ENCODE peak calls at places on chromosome 4, in seven cellular contexts. M is OCI-LY7; C is neuronal stem cell; I is uterus; L is CD8-positive, alpha-beta memory T cell; A is ovary; X is mesendoderm. W is an unnamed sample.

GRCh38 chr4:150986085-150986484 is 29.0 kb downstream of the LRBA start:
- DNase-seq in M (no peak), C (no peak), I (no peak), L (no peak), A (no peak), X (no peak), W (no peak)

GRCh38 chr4:31366041-31366440 is 645.9 kb downstream of the PCDH7 start:
- DNase-seq in M (no peak), C (no peak), I (no peak), L (no peak), A (no peak), X (peak; percentile 8), W (no peak)

GRCh38 chr4:118284169-118284568 is 68.6 kb downstream of the PRSS12 start:
- DNase-seq in M (peak; percentile 62), C (no peak), I (no peak), L (no peak), A (no peak), X (no peak), W (no peak)

GRCh38 chr4:5638976-5639375 is 69.4 kb downstream of the EVC2 start:
- DNase-seq in M (no peak), C (no peak), I (no peak), L (no peak), A (no peak), X (no peak), W (no peak)

GRCh38 chr4:6716018-6716911 is at the start of gene BLOC1S4:
- DNase-seq in M (peak; percentile 97), C (peak; percentile 93), I (peak; percentile 87), L (peak; percentile 92), A (peak; percentile 93), X (peak; percentile 93), W (peak; percentile 90)

GRCh38 chr4:187363453-187363852 is 632.1 kb upstream of the ZFP42 start:
- DNase-seq in M (no peak), C (no peak), I (no peak), L (no peak), A (no peak), X (no peak), W (no peak)

GRCh38 chr4:85854543-85854942 is 379.6 kb downstream of the ARHGAP24 start:
- DNase-seq in M (no peak), C (no peak), I (no peak), L (no peak), A (no peak), X (no peak), W (no peak)

GRCh38 chr4:125317526-125317880 is 2.7 kb downstream of the FAT4 start:
- DNase-seq in M (no peak), C (peak; percentile 37), I (peak; percentile 43), L (no peak), A (peak; percentile 66), X (peak; percentile 71), W (no peak)

GRCh38 chr4:47184071-47184470 is 152.7 kb downstream of the GABRB1 start:
- DNase-seq in M (no peak), C (no peak), I (no peak), L (no peak), A (no peak), X (no peak), W (no peak)

GRCh38 chr4:41394362-41394960 is 137.7 kb downstream of the UCHL1 start:
- DNase-seq in M (no peak), C (no peak), I (no peak), L (no peak), A (no peak), X (no peak), W (no peak)

GRCh38 chr4:13944095-13944501 is 316.6 kb upstream of the BOD1L1 start:
- DNase-seq in M (no peak), C (no peak), I (no peak), L (no peak), A (no peak), X (no peak), W (no peak)

GRCh38 chr4:52780206-52780605 is 29.0 kb upstream of the ERVMER34-1 start:
- DNase-seq in M (no peak), C (no peak), I (no peak), L (no peak), A (no peak), X (no peak), W (no peak)

GRCh38 chr4:10120943-10121567 is 4.5 kb upstream of the WDR1 start:
- DNase-seq in M (no peak), C (no peak), I (no peak), L (no peak), A (no peak), X (no peak), W (no peak)

GRCh38 chr4:52588097-52588496 is 71.0 kb downstream of the USP46 start:
- DNase-seq in M (peak; percentile 17), C (no peak), I (peak; percentile 27), L (no peak), A (peak; percentile 50), X (peak; percentile 76), W (peak; percentile 27)

GRCh38 chr4:88814043-88814617 is 116.5 kb upstream of the NAP1L5 start:
- DNase-seq in M (no peak), C (no peak), I (no peak), L (no peak), A (no peak), X (peak; percentile 15), W (no peak)

GRCh38 chr4:88822034-88822433 is 124.4 kb upstream of the NAP1L5 start:
- DNase-seq in M (no peak), C (no peak), I (no peak), L (no peak), A (no peak), X (no peak), W (no peak)

GRCh38 chr4:88820723-88821368 is 123.2 kb upstream of the NAP1L5 start:
- DNase-seq in M (no peak), C (no peak), I (no peak), L (no peak), A (no peak), X (no peak), W (no peak)

GRCh38 chr4:88818650-88819470 is 121.2 kb upstream of the NAP1L5 start:
- DNase-seq in M (peak; percentile 16), C (peak; percentile 24), I (peak; percentile 41), L (peak; percentile 28), A (peak; percentile 44), X (peak; percentile 70), W (peak; percentile 33)

DNA sequence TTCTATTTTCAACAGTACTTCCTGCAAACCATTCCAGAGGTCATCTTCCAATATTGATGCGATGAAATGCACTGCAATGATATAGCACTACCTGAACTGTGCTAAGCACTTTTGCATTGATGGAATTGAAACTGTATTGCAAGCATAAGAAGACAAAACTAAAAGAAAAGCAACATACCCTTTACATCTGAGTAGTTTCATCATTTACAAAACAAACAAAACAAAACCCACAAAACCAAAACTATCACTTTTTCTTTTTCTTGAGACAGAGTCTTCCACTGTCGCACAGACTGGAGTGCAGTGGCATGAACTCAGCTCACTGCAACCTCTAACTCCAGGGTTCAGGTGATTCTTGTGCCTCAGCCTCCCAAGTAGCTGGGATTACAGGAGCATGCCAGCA is 120.1 kb upstream of the NAP1L5 start:
- DNase-seq in M (no peak), C (no peak), I (no peak), L (no peak), A (no peak), X (no peak), W (no peak)
- H3K4me1 ChIP-seq in M (no peaks in the 10 kb centered on the region), C (peaks cover 19% of the 10 kb centered on the region), I (peaks cover 4% of the 10 kb centered on the region), L (peaks cover 4% of the 10 kb centered on the region), A (peaks cover 7% of the 10 kb centered on the region), X (no peaks in the 10 kb centered on the region), W (no peaks in the 10 kb centered on the region)

GRCh38 chr4:54290980-54291379 is 61.9 kb downstream of the PDGFRA start:
- DNase-seq in M (no peak), C (no peak), I (no peak), L (no peak), A (no peak), X (no peak), W (no peak)

DNA sequence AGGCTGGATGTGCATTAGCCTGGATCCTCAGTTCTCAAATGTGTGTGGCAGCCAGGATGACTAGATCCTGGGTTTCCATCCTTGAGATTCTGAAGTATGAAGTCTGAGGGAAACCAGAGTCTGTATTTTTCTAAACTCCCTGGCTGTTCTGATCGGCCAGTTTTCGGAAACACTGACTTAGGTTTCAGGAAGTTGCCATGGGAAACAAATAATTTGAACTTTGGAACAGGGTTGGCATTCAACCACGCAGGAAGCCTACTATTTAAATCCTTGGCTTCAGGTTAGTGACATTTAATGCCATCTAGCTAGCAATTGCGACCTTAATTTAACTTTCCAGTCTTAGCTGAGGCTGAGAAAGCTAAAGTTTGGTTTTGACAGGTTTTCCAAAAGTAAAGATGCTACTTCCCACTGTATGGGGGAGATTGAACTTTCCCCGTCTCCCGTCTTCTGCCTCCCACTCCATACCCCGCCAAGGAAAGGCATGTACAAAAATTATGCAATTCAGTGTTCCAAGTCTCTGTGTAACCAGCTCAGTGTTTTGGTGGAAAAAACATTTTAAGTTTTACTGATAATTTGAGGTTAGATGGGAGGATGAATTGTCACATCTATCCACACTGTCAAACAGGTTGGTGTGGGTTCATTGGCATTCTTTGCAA is 67.6 kb downstream of the PDGFRA start:
- DNase-seq in M (no peak), C (no peak), I (no peak), L (no peak), A (no peak), X (no peak), W (no peak)
- H3K27ac ChIP-seq in M (no peak overlapping the region), C (no peak overlapping the region), I (no peak overlapping the region), L (no peak overlapping the region), A (no peak overlapping the region), X (no peak overlapping the region), W (no peak overlapping the region)

GRCh38 chr4:26346203-26346620 is 25.4 kb downstream of the RBPJ start:
- DNase-seq in M (no peak), C (no peak), I (no peak), L (no peak), A (no peak), X (peak; percentile 57), W (no peak)

GRCh38 chr4:26344901-26345300 is 24.1 kb downstream of the RBPJ start:
- DNase-seq in M (no peak), C (no peak), I (no peak), L (no peak), A (no peak), X (no peak), W (no peak)

GRCh38 chr4:26343041-26343403 is 22.2 kb downstream of the RBPJ start:
- DNase-seq in M (no peak), C (no peak), I (no peak), L (no peak), A (no peak), X (no peak), W (no peak)

GRCh38 chr4:26342328-26343040 is 21.7 kb downstream of the RBPJ start:
- DNase-seq in M (no peak), C (no peak), I (no peak), L (no peak), A (no peak), X (no peak), W (no peak)

GRCh38 chr4:26345541-26345940 is 24.7 kb downstream of the RBPJ start:
- DNase-seq in M (no peak), C (no peak), I (no peak), L (no peak), A (no peak), X (no peak), W (no peak)
- H3K4me1 ChIP-seq in M (peaks cover 12% of the 10 kb centered on the region), C (peaks cover 3% of the 10 kb centered on the region), I (peaks cover 9% of the 10 kb centered on the region), L (peaks cover 14% of the 10 kb centered on the region), A (peaks cover 13% of the 10 kb centered on the region), X (peaks cover 2% of the 10 kb centered on the region), W (no peaks in the 10 kb centered on the region)

GRCh38 chr4:22483551-22483981 is 32.3 kb downstream of the ADGRA3 start:
- DNase-seq in M (no peak), C (no peak), I (no peak), L (no peak), A (no peak), X (no peak), W (no peak)
- H3K27ac ChIP-seq in M (no peak overlapping the region), C (no peak overlapping the region), I (no peak overlapping the region), L (no peak overlapping the region), A (no peak overlapping the region), X (no peak overlapping the region), W (no peak overlapping the region)

GRCh38 chr4:138561906-138562305 is 319.8 kb upstream of the SLC7A11 start:
- DNase-seq in M (no peak), C (no peak), I (no peak), L (no peak), A (no peak), X (no peak), W (no peak)
- H3K4me1 ChIP-seq in M (no peaks in the 10 kb centered on the region), C (no peaks in the 10 kb centered on the region), I (no peaks in the 10 kb centered on the region), L (no peaks in the 10 kb centered on the region), A (no peaks in the 10 kb centered on the region), X (no peaks in the 10 kb centered on the region), W (peaks cover 3% of the 10 kb centered on the region)

W was measured in iPS DF 6.9.